ENCODE peak calls at places on chromosomes 6 and 20, in seven cellular contexts. G is HCT116; Q is aorta; P is effector memory CD4-positive, alpha-beta T cell; W is IMR-90; X is transverse colon; B is ascending aorta. C is an unnamed sample. For H3K4me1, the result is how much of the 10 kb centered on the place peaks cover.

GRCh38 chr6:45086685-45087084 is 241.4 kb upstream of the RUNX2 start:
- DNase-seq in B (no peak), Q (no peak), P (no peak), W (no peak), X (no peak), G (no peak), C (no peak)

GRCh38 chr6:19812512-19813119 is 24.6 kb upstream of the ID4 start:
- DNase-seq in P (no peak), B (no peak), X (no peak), G (peak), W (peak), Q (no peak), C (no peak)

GRCh38 chr6:46329568-46329967 is 158.8 kb upstream of the ENPP5 start:
- DNase-seq in P (no peak), W (no peak), G (no peak), X (no peak), B (no peak), Q (no peak), C (no peak)

GRCh38 chr6:131413831-131414191 is 159.2 kb upstream of the ARG1 start:
- DNase-seq in Q (no peak), P (no peak), W (no peak), X (no peak), G (no peak), B (no peak), C (no peak)

GRCh38 chr6:16985484-16986284 is 116.2 kb upstream of the STMND1 start:
- DNase-seq in G (no peak), Q (no peak), P (no peak), X (no peak), B (no peak), W (peak), C (no peak)

GRCh38 chr6:132122871-132123270 is 171.7 kb upstream of the CCN2 start:
- DNase-seq in Q (no peak), G (no peak), B (no peak), W (peak), P (no peak), X (no peak), C (no peak)

GRCh38 chr6:107624050-107624449 is 134.1 kb downstream of the SOBP start:
- DNase-seq in B (no peak), W (no peak), Q (no peak), X (no peak), P (no peak), G (no peak), C (no peak)

GRCh38 chr6:14269434-14269833 is 151.9 kb downstream of the CD83 start:
- DNase-seq in B (no peak), G (no peak), X (no peak), P (no peak), W (no peak), Q (no peak), C (no peak)

GRCh38 chr20:22775671-22776139 is 191.3 kb upstream of the FOXA2 start:
- DNase-seq in P (no peak), G (peak), X (no peak), Q (no peak), W (peak), B (no peak), C (no peak)
- H3K4me1 ChIP-seq in P (under half), G (under half), X (under half), Q (under half), W (under half), B (under half), C (under half)

DNA sequence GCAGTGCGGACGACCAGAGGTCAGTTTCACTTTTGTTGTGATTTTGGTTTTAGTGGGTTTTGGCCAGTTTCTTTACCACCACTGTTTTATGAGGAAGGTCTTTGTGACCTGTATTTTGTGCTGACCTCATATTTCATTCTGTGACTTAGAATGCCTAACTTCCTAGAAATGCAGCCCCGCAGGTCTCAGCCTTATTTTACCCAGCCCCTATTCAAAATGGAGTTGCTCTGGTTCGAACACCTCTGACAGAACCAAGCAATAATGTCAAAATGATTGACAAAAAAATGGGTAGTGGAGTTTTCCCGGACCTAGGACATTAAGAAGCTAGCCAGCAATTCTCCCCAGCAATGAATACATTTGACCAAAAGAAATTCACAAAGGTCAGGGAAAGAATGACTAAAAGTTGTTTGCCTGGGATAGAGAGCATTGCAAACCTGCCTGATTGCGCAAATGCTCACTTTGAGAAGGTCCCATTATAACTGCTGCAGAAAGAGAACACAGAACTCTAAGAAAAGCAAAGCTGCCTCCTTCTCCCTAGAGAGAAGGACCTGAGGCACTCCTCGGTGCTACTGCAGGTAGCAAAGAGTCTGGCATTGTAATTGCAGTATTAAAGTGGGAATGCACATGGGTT is 288.8 kb downstream of the ADGB start:
- DNase-seq in Q (no peak), G (no peak), B (no peak), X (no peak), W (peak), P (no peak), C (no peak)
- H3K4me1 ChIP-seq in Q (under half), G (under half), B (under half), X (under half), W (under half), P (under half), C (under half)

GRCh38 chr6:127376685-127377084 is 33.3 kb upstream of the ECHDC1 start:
- DNase-seq in P (no peak), W (peak), X (no peak), Q (no peak), B (no peak), G (no peak), C (no peak)

GRCh38 chr6:127382413-127382812 is 39.0 kb upstream of the ECHDC1 start:
- DNase-seq in B (no peak), X (no peak), W (no peak), G (no peak), P (no peak), Q (no peak), C (no peak)

GRCh38 chr6:127384007-127384406 is 40.6 kb upstream of the ECHDC1 start:
- DNase-seq in B (no peak), W (peak), Q (no peak), X (no peak), G (no peak), P (no peak), C (no peak)

GRCh38 chr6:127385668-127386385 is 42.4 kb upstream of the ECHDC1 start:
- DNase-seq in G (no peak), W (peak), Q (no peak), X (no peak), B (no peak), P (no peak), C (no peak)

GRCh38 chr6:127381384-127381783 is 38.0 kb upstream of the ECHDC1 start:
- DNase-seq in X (no peak), B (no peak), P (no peak), W (no peak), G (no peak), Q (no peak), C (no peak)
- H3K4me1 ChIP-seq in X (under half), B (under half), P (under half), W (under half), G (under half), Q (under half), C (under half)

DNA sequence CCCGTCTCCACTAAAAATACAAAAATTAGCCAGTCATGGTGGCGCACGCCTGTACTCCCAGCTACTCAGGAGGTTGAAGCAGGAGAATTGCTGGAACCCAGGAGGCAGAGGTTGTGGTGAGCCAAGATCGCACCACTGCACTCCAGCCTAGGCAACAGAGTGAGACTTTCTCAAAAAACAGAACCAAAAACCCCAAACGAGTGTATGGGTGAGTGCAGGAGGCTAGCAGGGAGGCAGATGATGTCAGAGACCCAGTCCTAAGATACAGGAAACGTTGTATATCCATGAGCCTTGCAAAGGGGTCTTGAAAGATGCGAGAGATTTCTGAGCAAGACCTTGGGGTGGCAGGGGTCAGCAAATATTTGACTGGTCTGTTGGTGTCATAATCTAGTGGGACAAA is 136.2 kb downstream of the JARID2 start:
- DNase-seq in W (no peak), B (no peak), X (no peak), Q (no peak), P (no peak), G (no peak), C (no peak)
- H3K4me1 ChIP-seq in W (under half), B (under half), X (under half), Q (under half), P (under half), G (under half), C (under half)

GRCh38 chr20:53959849-53960585 is 110.4 kb downstream of the BCAS1 start:
- DNase-seq in G (no peak), X (no peak), P (no peak), Q (no peak), W (no peak), B (no peak), C (no peak)
- H3K4me1 ChIP-seq in G (under half), X (under half), P (under half), Q (under half), W (under half), B (under half), C (under half)

GRCh38 chr6:138540468-138540867 is 41.2 kb upstream of the NHSL1 start:
- DNase-seq in B (no peak), X (no peak), G (no peak), W (peak), Q (no peak), P (no peak), C (no peak)
- H3K4me1 ChIP-seq in B (under half), X (under half), G (under half), W (under half), Q (under half), P (under half), C (under half)

C was measured in vagina.